ENCODE peak calls at places on chromosomes 4 and X, in six cellular contexts. N is pancreas, G is AG04450, R is stomach, H is breast epithelium, U is dorsolateral prefrontal cortex. P is an unnamed sample.

GRCh38 chr4:143391895-143392294 is 55.2 kb downstream of the GAB1 start:
- DNase-seq in H (no peak), R (no peak), N (no peak), U (no peak), G (peak), P (no peak)

GRCh38 chrX:129534816-129535578 is 5.1 kb upstream of the OCRL start:
- DNase-seq in U (no peak), G (no peak), R (no peak), H (no peak), N (no peak), P (no peak)

GRCh38 chrX:42094208-42094607 is 170.9 kb upstream of the CASK start:
- DNase-seq in H (no peak), R (no peak), U (no peak), N (no peak), G (no peak), P (peak)

GRCh38 chr4:59553063-59553738 is 1646.9 kb upstream of the ADGRL3 start:
- DNase-seq in R (no peak), U (no peak), G (no peak), H (no peak), N (no peak), P (peak)

GRCh38 chr4:19324175-19324574 is 927.5 kb upstream of the SLIT2 start:
- DNase-seq in R (no peak), N (no peak), G (no peak), H (no peak), U (no peak), P (no peak)

GRCh38 chr4:85807247-85807915 is 332.4 kb downstream of the ARHGAP24 start:
- DNase-seq in H (no peak), N (no peak), G (no peak), R (no peak), U (no peak), P (no peak)

GRCh38 chr4:137193564-137193963 is 338.7 kb downstream of the PCDH18 start:
- DNase-seq in R (no peak), N (no peak), U (no peak), G (no peak), H (no peak), P (no peak)

GRCh38 chrX:102654696-102655095 is 3.4 kb downstream of the GPRASP1 start:
- DNase-seq in G (no peak), N (no peak), H (no peak), R (no peak), U (no peak), P (no peak)

GRCh38 chrX:120429776-120430535 is 39.1 kb downstream of the LAMP2 start:
- DNase-seq in H (no peak), N (no peak), U (no peak), G (no peak), R (no peak), P (no peak)

GRCh38 chrX:47204970-47205369 is 11.3 kb downstream of the UBA1 start:
- DNase-seq in N (no peak), H (no peak), G (no peak), U (no peak), R (no peak), P (no peak)

GRCh38 chr4:2794707-2795557 is 2.0 kb downstream of the SH3BP2 start:
- DNase-seq in H (peak), U (peak), R (peak), G (no peak), N (peak), P (no peak)

GRCh38 chr4:169398294-169398693 is 127.5 kb upstream of the SH3RF1 start:
- DNase-seq in U (no peak), R (no peak), N (no peak), G (peak), H (no peak), P (no peak)

GRCh38 chr4:21801661-21802355 is 146.8 kb downstream of the KCNIP4 start:
- DNase-seq in R (no peak), N (no peak), U (no peak), H (no peak), G (no peak), P (no peak)

GRCh38 chr4:54215379-54216072 is 13.6 kb upstream of the PDGFRA start:
- DNase-seq in R (no peak), H (no peak), G (no peak), U (no peak), N (no peak), P (no peak)

GRCh38 chr4:2789801-2790582 is 2.9 kb upstream of the SH3BP2 start:
- DNase-seq in N (peak), U (no peak), R (peak), G (no peak), H (no peak), P (no peak)

GRCh38 chr4:110275871-110276270 is 77.5 kb upstream of the ELOVL6 start:
- DNase-seq in H (no peak), G (no peak), R (no peak), N (no peak), U (no peak), P (no peak)

GRCh38 chr4:6324999-6325790 is 55.5 kb downstream of the WFS1 start:
- DNase-seq in H (peak), U (no peak), R (peak), G (no peak), N (no peak), P (peak)

GRCh38 chr4:16237715-16238114 is 11.4 kb upstream of the TAPT1 start:
- DNase-seq in R (no peak), H (no peak), U (no peak), G (no peak), N (no peak), P (no peak)

DNA sequence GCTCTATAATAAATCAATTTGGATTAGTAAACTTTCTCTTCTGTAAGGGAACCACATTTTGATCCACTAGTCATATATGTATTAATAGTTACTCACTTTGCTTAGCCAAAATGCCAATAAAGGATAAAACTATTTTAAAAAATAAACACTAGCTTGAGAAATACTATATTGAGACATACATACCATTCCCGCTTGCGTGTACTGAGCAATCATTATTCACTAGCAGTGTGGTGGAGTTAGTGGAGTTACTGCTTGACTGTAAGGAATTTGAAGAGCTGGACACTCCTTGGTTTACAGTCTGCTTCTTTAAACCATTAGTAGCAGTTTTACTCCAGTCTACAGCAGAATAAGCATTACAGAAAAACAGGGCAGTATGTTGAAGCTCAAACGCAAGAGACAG is 10.8 kb upstream of the PHKA2 start:
- DNase-seq in U (no peak), H (no peak), R (no peak), N (no peak), G (peak), P (no peak)
- H3K27ac ChIP-seq in U (no peak), H (no peak), R (no peak), N (no peak), G (peak), P (no peak)

GRCh38 chr4:13837228-13837627 is 209.7 kb upstream of the BOD1L1 start:
- DNase-seq in R (no peak), U (no peak), G (no peak), H (no peak), N (no peak), P (no peak)
- H3K4me3 ChIP-seq in R (no peak), U (no peak), G (no peak), H (no peak), N (no peak), P (no peak)

GRCh38 chr4:76365636-76366035 is 55.3 kb downstream of the CCDC158 start:
- DNase-seq in R (no peak), N (no peak), H (no peak), G (no peak), U (no peak), P (no peak)
- H3K27ac ChIP-seq in R (no peak), N (no peak), H (no peak), G (no peak), U (no peak), P (no peak)

DNA sequence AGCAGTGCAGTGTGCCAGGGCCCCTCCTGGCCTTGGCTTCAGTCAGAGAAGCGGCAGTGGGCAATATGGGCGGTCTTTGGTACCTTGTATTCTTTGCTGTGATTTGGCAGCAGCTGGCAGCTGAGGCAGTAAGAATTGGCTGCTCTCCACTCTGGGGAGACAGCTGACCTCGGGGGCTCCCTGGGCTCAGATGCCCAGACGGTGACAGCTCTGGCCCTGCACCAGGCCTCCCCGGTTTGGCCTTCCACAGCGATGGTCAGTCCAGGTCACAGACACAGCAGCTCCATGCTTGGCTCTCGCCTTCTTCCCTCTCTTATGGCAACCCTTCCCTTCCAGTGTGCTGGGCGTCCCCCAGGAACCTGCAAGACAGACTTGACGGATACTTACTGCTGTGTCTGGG is 330.9 kb downstream of the BCOR start:
- DNase-seq in G (no peak), U (peak), R (no peak), H (no peak), N (no peak), P (no peak)
- H3K4me3 ChIP-seq in G (no peak), U (no peak), R (no peak), H (no peak), N (no peak), P (no peak)

DNA sequence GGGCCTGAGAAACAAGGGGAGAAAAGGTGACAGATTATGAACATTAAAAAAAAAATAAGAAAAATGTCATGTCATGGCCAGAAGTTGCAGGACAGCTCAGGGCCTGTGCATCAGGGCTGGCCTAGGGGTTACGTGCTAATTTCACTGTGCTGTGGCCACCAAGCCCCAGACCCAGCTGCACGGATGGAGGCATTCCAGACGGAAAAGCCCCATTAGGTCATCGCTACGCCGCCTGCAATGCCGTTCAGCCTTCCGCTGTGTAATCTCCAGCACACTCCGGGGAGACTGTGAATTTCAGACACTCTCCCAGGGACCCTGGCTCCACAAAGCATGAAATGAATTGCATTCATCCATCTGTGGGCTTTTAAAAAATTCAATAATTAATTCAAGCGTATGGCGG is 9.2 kb upstream of the NSG1 start:
- DNase-seq in R (no peak), N (no peak), G (no peak), H (no peak), U (no peak), P (no peak)
- H3K27ac ChIP-seq in R (no peak), N (no peak), G (no peak), H (no peak), U (no peak), P (no peak)

DNA sequence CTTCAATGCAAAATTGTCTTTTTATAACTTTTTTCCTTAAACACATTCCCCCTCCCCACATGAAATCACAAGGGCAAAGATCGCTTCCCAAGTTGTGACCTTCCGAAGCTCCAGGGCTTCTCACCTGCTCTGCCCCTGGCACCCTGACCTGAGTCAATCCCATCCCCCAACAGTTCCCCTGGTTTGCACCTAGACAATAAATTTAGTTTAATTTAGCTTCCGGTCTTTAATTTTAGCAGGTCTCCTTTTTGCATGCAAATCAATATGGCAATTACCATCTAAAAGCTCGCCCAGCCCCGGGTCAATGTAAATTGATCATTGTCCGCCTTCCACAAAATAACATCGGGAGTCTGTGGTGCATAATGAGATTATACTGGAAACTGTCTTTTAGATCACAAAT is 6.8 kb downstream of the BCOR start:
- DNase-seq in H (no peak), N (no peak), U (no peak), R (no peak), G (no peak), P (no peak)
- H3K4me3 ChIP-seq in H (no peak), N (peak), U (no peak), R (peak), G (no peak), P (no peak)

DNA sequence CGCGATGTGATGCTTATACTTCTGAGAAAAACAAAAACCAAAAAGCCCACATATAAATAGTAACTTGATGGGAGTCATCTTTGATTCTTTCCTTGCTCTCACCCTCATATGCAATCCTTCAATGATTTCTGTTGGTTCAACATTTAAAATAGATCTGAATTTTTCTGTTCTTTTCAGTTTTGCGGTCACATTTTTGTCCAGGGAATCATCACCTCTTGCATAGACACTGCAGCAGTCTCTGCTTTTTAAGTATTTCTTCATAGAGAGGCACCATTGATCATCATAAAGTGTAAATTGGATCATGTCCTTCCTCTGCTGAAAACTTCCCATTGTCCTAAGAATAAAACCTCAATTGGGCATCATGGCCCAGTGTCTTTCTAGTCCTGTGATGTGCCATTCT is 81.1 kb upstream of the SLC4A4 start:
- DNase-seq in G (no peak), N (no peak), R (no peak), U (no peak), H (no peak), P (no peak)
- H3K27ac ChIP-seq in G (no peak), N (peak), R (no peak), U (peak), H (no peak), P (no peak)

DNA sequence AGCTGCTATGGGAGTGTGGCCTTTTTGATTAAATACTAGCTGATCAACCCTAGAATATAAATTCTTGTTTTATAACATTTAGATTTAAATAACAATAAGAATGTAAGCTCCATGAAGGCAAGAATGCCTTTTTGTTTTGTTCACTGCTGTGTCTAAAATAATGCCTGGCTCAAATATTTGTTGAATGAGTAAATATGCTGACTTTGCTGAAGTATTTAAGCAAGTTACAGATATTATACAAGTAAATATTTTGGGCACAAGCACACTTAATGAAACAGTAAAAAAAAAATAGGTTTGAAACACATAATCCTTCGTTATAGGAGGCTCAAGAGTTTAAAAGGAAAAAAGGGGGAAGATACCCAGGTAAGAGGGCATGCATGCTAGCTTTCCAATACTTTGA is 24.1 kb downstream of the FABP2 start:
- DNase-seq in R (no peak), G (no peak), N (no peak), U (no peak), H (no peak), P (no peak)
- H3K4me3 ChIP-seq in R (peak), G (peak), N (no peak), U (no peak), H (no peak), P (no peak)

GRCh38 chrX:78366576-78366975 is 39.2 kb upstream of the CYSLTR1 start:
- DNase-seq in H (no peak), G (no peak), R (no peak), N (no peak), U (no peak), P (no peak)
- H3K27ac ChIP-seq in H (no peak), G (no peak), R (no peak), N (no peak), U (no peak), P (no peak)